ENCODE peak calls at places on chromosome 6, in ten cellular contexts. S is stimulated activated naive B cell treated with anti-CD40 and anti-IgM and Interleukin-4, amounts not matched to agents 10 μg/mL and 1 μg/mL and 100 μg/mL, for 72 hours; X is stimulated activated CD8-positive, alpha-beta memory T cell treated with anti-CD3 and anti-CD28 coated beads, Interleukin-2, amount 100 ng/mL, for 1 hour; I is caudate nucleus; R is HepG2; Q is GM12892; U is amniotic stem cell; K is brain microvascular endothelial cell; B is OCI-LY7; V is Panc1. G is an unnamed sample.

GRCh38 chr6:137223370-137224131 is 4.4 kb upstream of the IFNGR1 start:
- DNase-seq in S (no peak), X (no peak), I (no peak), R (peak), Q (no peak), U (no peak), K (peak), B (peak), V (peak), G (no peak)

GRCh38 chr6:53765270-53765669 is 29.5 kb upstream of the LRRC1 start:
- DNase-seq in S (no peak), X (no peak), I (no peak), R (no peak), Q (no peak), U (no peak), K (no peak), B (no peak), V (no peak), G (no peak)

GRCh38 chr6:157599191-157599590 is 218.2 kb downstream of the ZDHHC14 start:
- DNase-seq in S (no peak), X (no peak), I (no peak), R (no peak), Q (no peak), U (no peak), K (no peak), B (peak), V (no peak), G (no peak)

GRCh38 chr6:145631374-145631773 is 103.9 kb downstream of the EPM2A start:
- DNase-seq in S (no peak), X (no peak), I (no peak), R (no peak), Q (no peak), U (no peak), K (no peak), B (no peak), V (no peak), G (no peak)

GRCh38 chr6:89508755-89509563 is 76.0 kb downstream of the ANKRD6 start:
- DNase-seq in S (no peak), X (no peak), I (no peak), R (peak), Q (no peak), U (no peak), K (no peak), B (no peak), V (no peak), G (no peak)

GRCh38 chr6:142810952-142811514 is 133.9 kb downstream of the HIVEP2 start:
- DNase-seq in S (no peak), X (no peak), I (no peak), R (no peak), Q (no peak), U (no peak), K (no peak), B (no peak), V (no peak), G (no peak)

GRCh38 chr6:170033666-170034065 is 257.2 kb downstream of the DLL1 start:
- DNase-seq in S (no peak), X (no peak), I (no peak), R (no peak), Q (no peak), U (no peak), K (no peak), B (no peak), V (no peak), G (no peak)

GRCh38 chr6:152472325-152472724 is 164.8 kb downstream of the SYNE1 start:
- DNase-seq in S (no peak), X (no peak), I (no peak), R (no peak), Q (no peak), U (no peak), K (no peak), B (no peak), V (no peak), G (no peak)

GRCh38 chr6:22363166-22363965 is 66.5 kb upstream of the PRL start:
- DNase-seq in S (no peak), X (no peak), I (no peak), R (peak), Q (no peak), U (no peak), K (no peak), B (no peak), V (peak), G (peak)

GRCh38 chr6:51552400-51552799 is 535.0 kb downstream of the PKHD1 start:
- DNase-seq in S (no peak), X (no peak), I (no peak), R (no peak), Q (no peak), U (no peak), K (no peak), B (no peak), V (no peak), G (no peak)

GRCh38 chr6:158321960-158322359 is 9.7 kb downstream of the TULP4 start:
- DNase-seq in S (no peak), X (no peak), I (no peak), R (no peak), Q (no peak), U (no peak), K (peak), B (no peak), V (no peak), G (no peak)

GRCh38 chr6:103177800-103178199 is 1681.9 kb downstream of the HACE1 start:
- DNase-seq in S (no peak), X (no peak), I (no peak), R (no peak), Q (no peak), U (no peak), K (no peak), B (no peak), V (no peak), G (no peak)

GRCh38 chr6:7730852-7731251 is 5.0 kb downstream of the BMP6 start:
- DNase-seq in S (no peak), X (no peak), I (no peak), R (peak), Q (no peak), U (peak), K (peak), B (no peak), V (peak), G (no peak)

GRCh38 chr6:136927313-136927712 is 5.2 kb downstream of the SLC35D3 start:
- DNase-seq in S (no peak), X (no peak), I (no peak), R (peak), Q (no peak), U (no peak), K (peak), B (peak), V (peak), G (no peak)

GRCh38 chr6:46876126-46876525 is 45.6 kb downstream of the ADGRF5 start:
- DNase-seq in S (no peak), X (no peak), I (no peak), R (no peak), Q (no peak), U (no peak), K (no peak), B (no peak), V (peak), G (no peak)

GRCh38 chr6:117477988-117478852 is 4.3 kb upstream of the DCBLD1 start:
- DNase-seq in S (no peak), X (no peak), I (no peak), R (peak), Q (no peak), U (no peak), K (no peak), B (peak), V (no peak), G (no peak)

GRCh38 chr6:137723273-137724017 is 143.6 kb upstream of the TNFAIP3 start:
- DNase-seq in S (no peak), X (no peak), I (no peak), R (peak), Q (no peak), U (no peak), K (no peak), B (no peak), V (no peak), G (no peak)

GRCh38 chr6:48973486-48973885 is 489.6 kb downstream of the MMUT start:
- DNase-seq in S (no peak), X (no peak), I (no peak), R (no peak), Q (no peak), U (no peak), K (no peak), B (no peak), V (no peak), G (no peak)

GRCh38 chr6:47844881-47845280 is 63.0 kb downstream of the OPN5 start:
- DNase-seq in S (no peak), X (no peak), I (no peak), R (no peak), Q (no peak), U (no peak), K (no peak), B (no peak), V (no peak), G (no peak)

GRCh38 chr6:158418501-158418900 is 106.2 kb downstream of the TULP4 start:
- DNase-seq in S (no peak), X (no peak), I (no peak), R (no peak), Q (no peak), U (no peak), K (no peak), B (no peak), V (no peak), G (no peak)

GRCh38 chr6:156963712-156964700 is 186.8 kb downstream of the ARID1B start:
- DNase-seq in S (no peak), X (no peak), I (no peak), R (peak), Q (no peak), U (no peak), K (peak), B (peak), V (no peak), G (peak)

GRCh38 chr6:145842693-145843546 is 28.3 kb upstream of the FBXO30 start:
- DNase-seq in S (no peak), X (no peak), I (no peak), R (no peak), Q (no peak), U (no peak), K (no peak), B (no peak), V (no peak), G (no peak)

GRCh38 chr6:156651438-156651837 is 125.7 kb upstream of the ARID1B start:
- DNase-seq in S (no peak), X (no peak), I (no peak), R (no peak), Q (no peak), U (no peak), K (no peak), B (no peak), V (no peak), G (no peak)

GRCh38 chr6:18155273-18155863 is at the start of gene KDM1B:
- DNase-seq in S (peak), X (no peak), I (no peak), R (peak), Q (peak), U (peak), K (peak), B (peak), V (peak), G (peak)

GRCh38 chr6:41578714-41579610 is 32.8 kb downstream of the FOXP4 start:
- DNase-seq in S (no peak), X (no peak), I (no peak), R (no peak), Q (no peak), U (no peak), K (no peak), B (no peak), V (no peak), G (no peak)

GRCh38 chr6:1390071-1390804 is 862 bp downstream of the FOXF2 start:
- DNase-seq in S (no peak), X (no peak), I (no peak), R (no peak), Q (no peak), U (peak), K (no peak), B (no peak), V (no peak), G (no peak)

GRCh38 chr6:159169557-159170332 is 545 bp downstream of the FNDC1 start:
- DNase-seq in S (peak), X (no peak), I (no peak), R (no peak), Q (peak), U (no peak), K (peak), B (no peak), V (no peak), G (peak)

GRCh38 chr6:73299171-73300073 is 36.4 kb upstream of the KHDC1 start:
- DNase-seq in S (no peak), X (no peak), I (no peak), R (no peak), Q (no peak), U (no peak), K (no peak), B (no peak), V (no peak), G (no peak)